ENCODE peak calls at places on chromosomes 6 and 20, in four cellular contexts. One of them, this sample, is unnamed.

GRCh38 chr6:77159730-77160129 is 303.6 kb downstream of the HTR1B start:
- DNase-seq in brain microvascular endothelial cell: no peak
- DNase-seq in gastrocnemius medialis: no peak
- DNase-seq in adrenal gland: no peak
- DNase-seq in this sample: no peak

GRCh38 chr20:63313349-63314014 is 20.5 kb downstream of the COL20A1 start:
- DNase-seq in brain microvascular endothelial cell: no peak
- DNase-seq in gastrocnemius medialis: no peak
- DNase-seq in adrenal gland: no peak
- DNase-seq in this sample: peak

GRCh38 chr6:141169419-141169818 is 963.3 kb upstream of the GJE1 start:
- DNase-seq in brain microvascular endothelial cell: peak
- DNase-seq in gastrocnemius medialis: no peak
- DNase-seq in adrenal gland: no peak
- DNase-seq in this sample: no peak

GRCh38 chr20:59778615-59779200 is 154.7 kb downstream of the SYCP2 start:
- DNase-seq in brain microvascular endothelial cell: no peak
- DNase-seq in gastrocnemius medialis: no peak
- DNase-seq in adrenal gland: peak
- DNase-seq in this sample: no peak

GRCh38 chr6:53214172-53214571 is 65.5 kb upstream of the GCM1 start:
- DNase-seq in brain microvascular endothelial cell: no peak
- DNase-seq in gastrocnemius medialis: no peak
- DNase-seq in adrenal gland: no peak
- DNase-seq in this sample: no peak

GRCh38 chr6:159602370-159603185 is 90.5 kb downstream of the SOD2 start:
- DNase-seq in brain microvascular endothelial cell: peak
- DNase-seq in gastrocnemius medialis: no peak
- DNase-seq in adrenal gland: no peak
- DNase-seq in this sample: no peak

GRCh38 chr6:79307321-79308036 is 73.0 kb upstream of the HMGN3 start:
- DNase-seq in brain microvascular endothelial cell: peak
- DNase-seq in gastrocnemius medialis: no peak
- DNase-seq in adrenal gland: no peak
- DNase-seq in this sample: no peak

GRCh38 chr6:138891255-138891986 is 95.5 kb downstream of the ECT2L start:
- DNase-seq in brain microvascular endothelial cell: peak
- DNase-seq in gastrocnemius medialis: no peak
- DNase-seq in adrenal gland: no peak
- DNase-seq in this sample: no peak

GRCh38 chr6:87483929-87484328 is 11.2 kb downstream of the SLC35A1 start:
- DNase-seq in brain microvascular endothelial cell: peak
- DNase-seq in gastrocnemius medialis: no peak
- DNase-seq in adrenal gland: no peak
- DNase-seq in this sample: no peak

GRCh38 chr20:24950836-24951525 is 1.9 kb downstream of the CST7 start:
- DNase-seq in brain microvascular endothelial cell: no peak
- DNase-seq in gastrocnemius medialis: no peak
- DNase-seq in adrenal gland: no peak
- DNase-seq in this sample: no peak

GRCh38 chr6:14288910-14289309 is 171.3 kb downstream of the CD83 start:
- DNase-seq in brain microvascular endothelial cell: no peak
- DNase-seq in gastrocnemius medialis: no peak
- DNase-seq in adrenal gland: no peak
- DNase-seq in this sample: no peak

GRCh38 chr6:29750709-29751108 is 27.5 kb downstream of the HLA-F start:
- DNase-seq in brain microvascular endothelial cell: no peak
- DNase-seq in gastrocnemius medialis: no peak
- DNase-seq in adrenal gland: no peak
- DNase-seq in this sample: no peak

GRCh38 chr6:37920667-37921066 is 101.1 kb downstream of the ZFAND3 start:
- DNase-seq in brain microvascular endothelial cell: no peak
- DNase-seq in gastrocnemius medialis: no peak
- DNase-seq in adrenal gland: no peak
- DNase-seq in this sample: no peak

GRCh38 chr6:82875573-82876185 is 190.0 kb downstream of the UBE3D start:
- DNase-seq in brain microvascular endothelial cell: peak
- DNase-seq in gastrocnemius medialis: no peak
- DNase-seq in adrenal gland: no peak
- DNase-seq in this sample: no peak

GRCh38 chr20:1062334-1063015 is 55.9 kb upstream of the PSMF1 start:
- DNase-seq in brain microvascular endothelial cell: no peak
- DNase-seq in gastrocnemius medialis: no peak
- DNase-seq in adrenal gland: no peak
- DNase-seq in this sample: no peak

GRCh38 chr6:121434037-121434770 is 1.2 kb upstream of the GJA1 start:
- DNase-seq in brain microvascular endothelial cell: no peak
- DNase-seq in gastrocnemius medialis: no peak
- DNase-seq in adrenal gland: no peak
- DNase-seq in this sample: no peak

GRCh38 chr6:166766769-166767168 is 139.7 kb upstream of the RPS6KA2 start:
- DNase-seq in brain microvascular endothelial cell: no peak
- DNase-seq in gastrocnemius medialis: no peak
- DNase-seq in adrenal gland: no peak
- DNase-seq in this sample: no peak

GRCh38 chr6:31712296-31712695 is 2.9 kb upstream of the LY6G6D start:
- DNase-seq in brain microvascular endothelial cell: no peak
- DNase-seq in gastrocnemius medialis: no peak
- DNase-seq in adrenal gland: no peak
- DNase-seq in this sample: no peak

GRCh38 chr6:34595332-34596090 is 39.4 kb upstream of the SPDEF start:
- DNase-seq in brain microvascular endothelial cell: no peak
- DNase-seq in gastrocnemius medialis: no peak
- DNase-seq in adrenal gland: no peak
- DNase-seq in this sample: no peak

GRCh38 chr6:89640804-89641203 is 2.3 kb upstream of the LYRM2 start:
- DNase-seq in brain microvascular endothelial cell: peak
- DNase-seq in gastrocnemius medialis: no peak
- DNase-seq in adrenal gland: no peak
- DNase-seq in this sample: no peak

GRCh38 chr6:114144887-114145851 is 174.2 kb upstream of the HDAC2 start:
- DNase-seq in brain microvascular endothelial cell: no peak
- DNase-seq in gastrocnemius medialis: no peak
- DNase-seq in adrenal gland: no peak
- DNase-seq in this sample: no peak

GRCh38 chr20:14947536-14947935 is 610.1 kb upstream of the FLRT3 start:
- DNase-seq in brain microvascular endothelial cell: no peak
- DNase-seq in gastrocnemius medialis: no peak
- DNase-seq in adrenal gland: no peak
- DNase-seq in this sample: no peak

GRCh38 chr6:152625213-152625612 is 11.9 kb downstream of the SYNE1 start:
- DNase-seq in brain microvascular endothelial cell: no peak
- DNase-seq in gastrocnemius medialis: no peak
- DNase-seq in adrenal gland: no peak
- DNase-seq in this sample: no peak

GRCh38 chr20:63894358-63895201 is at the start of gene DNAJC5:
- DNase-seq in brain microvascular endothelial cell: peak
- DNase-seq in gastrocnemius medialis: peak
- DNase-seq in adrenal gland: peak
- DNase-seq in this sample: peak

GRCh38 chr6:142926494-142927273 is 18.3 kb downstream of the HIVEP2 start:
- DNase-seq in brain microvascular endothelial cell: peak
- DNase-seq in gastrocnemius medialis: peak
- DNase-seq in adrenal gland: peak
- DNase-seq in this sample: peak

GRCh38 chr20:25223179-25223661 is 24.7 kb upstream of the PYGB start:
- DNase-seq in brain microvascular endothelial cell: peak
- DNase-seq in gastrocnemius medialis: no peak
- DNase-seq in adrenal gland: no peak
- DNase-seq in this sample: no peak

GRCh38 chr20:10476319-10476724 is 41.2 kb downstream of the SLX4IP start:
- DNase-seq in brain microvascular endothelial cell: no peak
- DNase-seq in gastrocnemius medialis: no peak
- DNase-seq in adrenal gland: no peak
- DNase-seq in this sample: no peak

GRCh38 chr6:39056191-39056590 is 7.6 kb downstream of the GLP1R start:
- DNase-seq in brain microvascular endothelial cell: no peak
- DNase-seq in gastrocnemius medialis: no peak
- DNase-seq in adrenal gland: no peak
- DNase-seq in this sample: no peak

GRCh38 chr6:7137335-7138106 is 29.8 kb downstream of the RREB1 start:
- DNase-seq in brain microvascular endothelial cell: peak
- DNase-seq in gastrocnemius medialis: peak
- DNase-seq in adrenal gland: peak
- DNase-seq in this sample: no peak
- H3K27ac ChIP-seq in brain microvascular endothelial cell: peak
- H3K27ac ChIP-seq in gastrocnemius medialis: peak
- H3K27ac ChIP-seq in adrenal gland: peak
- H3K27ac ChIP-seq in this sample: peak

GRCh38 chr6:6737666-6738065 is 149.1 kb downstream of the LY86 start:
- DNase-seq in brain microvascular endothelial cell: no peak
- DNase-seq in gastrocnemius medialis: no peak
- DNase-seq in adrenal gland: no peak
- DNase-seq in this sample: no peak

GRCh38 chr6:6738922-6739717 is 150.6 kb downstream of the LY86 start:
- DNase-seq in brain microvascular endothelial cell: no peak
- DNase-seq in gastrocnemius medialis: no peak
- DNase-seq in adrenal gland: no peak
- DNase-seq in this sample: no peak

GRCh38 chr6:6738108-6738507 is 149.6 kb downstream of the LY86 start:
- DNase-seq in brain microvascular endothelial cell: no peak
- DNase-seq in gastrocnemius medialis: no peak
- DNase-seq in adrenal gland: no peak
- DNase-seq in this sample: no peak

GRCh38 chr6:6734463-6735455 is 146.2 kb downstream of the LY86 start:
- DNase-seq in brain microvascular endothelial cell: no peak
- DNase-seq in gastrocnemius medialis: no peak
- DNase-seq in adrenal gland: no peak
- DNase-seq in this sample: no peak

GRCh38 chr6:6736753-6737654 is 148.5 kb downstream of the LY86 start:
- DNase-seq in brain microvascular endothelial cell: no peak
- DNase-seq in gastrocnemius medialis: peak
- DNase-seq in adrenal gland: peak
- DNase-seq in this sample: peak
- H3K4me3 ChIP-seq in brain microvascular endothelial cell: peak
- H3K4me3 ChIP-seq in gastrocnemius medialis: peak
- H3K4me3 ChIP-seq in adrenal gland: no peak
- H3K4me3 ChIP-seq in this sample: peak

DNA sequence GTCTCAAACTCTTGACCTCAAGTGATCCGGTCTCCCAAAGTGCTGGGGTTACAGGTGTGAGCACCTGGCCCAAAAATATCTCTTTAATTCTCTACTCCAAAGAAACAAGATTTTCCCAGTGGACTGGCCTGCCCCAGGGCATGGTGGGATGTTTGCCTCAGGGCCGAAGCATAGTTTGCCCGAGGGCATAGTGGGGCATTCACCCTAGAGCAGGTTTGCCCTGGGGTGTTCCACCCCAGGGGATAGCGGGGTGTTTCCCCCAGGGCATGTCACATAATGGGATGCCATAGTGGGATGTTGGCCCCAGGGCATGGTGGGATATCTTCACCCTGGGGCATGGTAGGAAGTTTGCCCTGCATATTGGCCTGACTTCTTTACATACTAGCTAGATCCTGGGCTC is 97.2 kb downstream of the VEGFA start:
- DNase-seq in brain microvascular endothelial cell: no peak
- DNase-seq in gastrocnemius medialis: no peak
- DNase-seq in adrenal gland: no peak
- DNase-seq in this sample: peak
- H3K27ac ChIP-seq in brain microvascular endothelial cell: no peak
- H3K27ac ChIP-seq in gastrocnemius medialis: no peak
- H3K27ac ChIP-seq in adrenal gland: no peak
- H3K27ac ChIP-seq in this sample: no peak

DNA sequence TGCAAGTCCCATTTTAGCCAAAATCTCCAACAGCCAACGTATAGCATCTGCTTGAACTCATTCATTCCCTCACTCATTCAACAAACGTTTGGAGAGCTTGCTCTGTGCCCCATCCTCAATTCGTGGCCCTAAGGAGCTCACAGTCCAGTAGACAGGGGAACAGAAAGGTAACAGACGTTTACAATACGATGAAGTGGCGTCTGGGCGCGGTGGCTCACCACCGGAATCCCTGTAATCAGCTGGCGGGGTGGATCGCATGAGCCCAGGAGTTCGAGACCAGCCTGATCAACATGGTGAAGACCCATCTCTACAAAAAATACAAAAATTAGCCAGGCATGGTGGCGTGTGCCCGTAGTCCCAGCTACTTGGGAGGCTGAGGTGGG is 790 bp upstream of the E2F1 start:
- DNase-seq in brain microvascular endothelial cell: no peak
- DNase-seq in gastrocnemius medialis: no peak
- DNase-seq in adrenal gland: no peak
- DNase-seq in this sample: no peak
- H3K4me3 ChIP-seq in brain microvascular endothelial cell: peak
- H3K4me3 ChIP-seq in gastrocnemius medialis: peak
- H3K4me3 ChIP-seq in adrenal gland: no peak
- H3K4me3 ChIP-seq in this sample: peak

This sample was measured in lower lobe of right lung.